ENCODE peak calls at places on chromosome X, in ten cellular contexts. P, M, Y, X, E, U, C, A, D and V are unnamed samples. For H3K36me3, the result is how much of the 10 kb centered on the place peaks cover.

GRCh38 chrX:38052096-38052495 is 45.7 kb downstream of the SYTL5 start:
- DNase-seq in E (no peak), A (no peak), D (peak), P (no peak), X (peak), U (no peak), Y (no peak), C (peak), M (peak), V (no peak)

GRCh38 chrX:30935985-30936384 is 46.9 kb upstream of the TAB3 start:
- DNase-seq in E (no peak), P (peak), C (peak), D (peak), Y (no peak), X (peak), M (peak), A (no peak), U (no peak), V (peak)

GRCh38 chrX:95996294-95996693 is 688.3 kb upstream of the DIAPH2 start:
- DNase-seq in M (no peak), D (no peak), C (no peak), Y (no peak), X (no peak), A (no peak), U (no peak), E (no peak), P (no peak), V (no peak)

GRCh38 chrX:49912866-49913265 is 9.5 kb upstream of the CLCN5 start:
- DNase-seq in U (no peak), A (no peak), P (no peak), M (no peak), X (no peak), E (no peak), D (no peak), Y (no peak), C (no peak), V (no peak)

GRCh38 chrX:102604327-102604726 is 5.0 kb downstream of the ARMCX5 start:
- DNase-seq in Y (no peak), M (no peak), E (no peak), P (no peak), A (no peak), C (no peak), D (no peak), X (no peak), U (no peak), V (no peak)

GRCh38 chrX:10109695-10110094 is 47.1 kb upstream of the CLCN4 start:
- DNase-seq in X (no peak), A (no peak), Y (no peak), U (no peak), E (no peak), D (no peak), C (no peak), M (no peak), P (no peak), V (peak)

GRCh38 chrX:96182366-96182765 is 502.3 kb upstream of the DIAPH2 start:
- DNase-seq in C (no peak), E (no peak), A (no peak), U (no peak), D (peak), P (peak), X (peak), M (no peak), Y (no peak), V (peak)

GRCh38 chrX:87525771-87526229 is 8.2 kb downstream of the KLHL4 start:
- DNase-seq in M (peak), Y (no peak), X (peak), C (no peak), E (no peak), D (peak), A (no peak), U (no peak), P (no peak), V (no peak)

GRCh38 chrX:77892887-77893286 is 2.3 kb downstream of the MAGT1 start:
- DNase-seq in X (no peak), P (no peak), E (no peak), U (no peak), D (no peak), C (no peak), M (no peak), Y (no peak), A (no peak), V (no peak)

GRCh38 chrX:22037225-22037624 is 5.1 kb downstream of the PHEX start:
- DNase-seq in A (no peak), D (no peak), E (no peak), P (no peak), U (no peak), X (no peak), C (no peak), Y (no peak), M (no peak), V (no peak)

GRCh38 chrX:16743604-16744325 is 24.4 kb downstream of the SYAP1 start:
- DNase-seq in P (no peak), M (peak), Y (no peak), C (no peak), D (peak), A (no peak), E (no peak), U (no peak), X (peak), V (no peak)

GRCh38 chrX:122244080-122244479 is 940.0 kb upstream of the GRIA3 start:
- DNase-seq in A (no peak), X (no peak), P (no peak), M (no peak), E (no peak), U (no peak), C (no peak), D (no peak), Y (no peak), V (no peak)

GRCh38 chrX:39645059-39645895 is 452.5 kb downstream of the BCOR start:
- DNase-seq in D (peak), U (no peak), E (no peak), X (peak), M (peak), A (no peak), Y (no peak), C (no peak), P (no peak), V (peak)

GRCh38 chrX:110614596-110614995 is 181.0 kb downstream of the CHRDL1 start:
- DNase-seq in M (peak), A (no peak), Y (no peak), C (no peak), X (no peak), U (no peak), P (no peak), E (no peak), D (no peak), V (no peak)

GRCh38 chrX:40097101-40097491 is 662 bp downstream of the BCOR start:
- DNase-seq in P (no peak), Y (peak), U (peak), X (no peak), M (no peak), A (no peak), C (no peak), D (no peak), E (no peak), V (no peak)

DNA sequence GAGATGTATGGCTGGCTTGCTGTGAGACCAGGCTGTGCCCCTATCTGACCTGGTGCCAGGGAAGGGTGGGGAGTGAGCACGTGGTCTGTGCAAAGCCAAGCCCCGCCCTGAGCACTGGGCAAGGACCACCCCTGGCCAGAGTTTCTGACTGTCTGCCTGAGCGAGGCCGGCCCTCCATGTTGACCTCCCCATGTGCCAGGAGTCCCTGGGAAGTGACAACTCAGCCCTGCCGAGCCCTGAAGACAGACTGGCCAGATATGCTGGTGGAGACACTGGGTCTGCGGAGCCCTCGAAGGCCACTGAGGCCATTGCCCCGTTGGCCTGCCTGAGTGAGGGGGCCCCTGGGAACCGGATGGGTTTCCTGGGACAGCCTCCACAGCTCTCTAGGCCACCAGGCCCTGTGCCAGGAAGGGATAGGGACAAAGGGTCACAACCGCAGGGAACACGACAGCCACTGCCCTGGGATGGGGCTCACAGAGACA is 7.1 kb upstream of the BGN start:
- DNase-seq in D (no peak), U (no peak), M (no peak), Y (no peak), A (no peak), X (no peak), C (no peak), E (no peak), P (no peak), V (no peak)
- H3K27ac ChIP-seq in D (peak), U (no peak), M (peak), Y (no peak), A (no peak), X (no peak), C (no peak), E (no peak), P (no peak), V (no peak)

DNA sequence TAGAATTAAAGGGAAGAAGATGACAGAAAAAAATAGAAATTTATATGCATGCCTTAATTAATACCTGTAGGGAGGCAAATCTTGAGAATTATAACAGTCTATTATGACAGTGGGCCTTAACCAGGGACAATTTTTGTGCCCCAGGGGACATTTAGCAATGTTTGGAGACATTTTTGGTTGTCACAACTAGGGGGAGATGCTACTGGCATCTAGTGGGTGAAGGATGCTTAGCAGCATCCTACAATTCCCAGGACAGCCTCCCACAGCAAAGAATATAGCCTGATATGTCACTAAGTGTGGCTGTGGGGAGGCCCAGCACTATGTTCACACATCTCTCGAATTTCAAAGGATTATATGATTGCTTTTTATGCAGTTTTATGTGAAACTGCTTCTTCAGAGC is 10.5 kb downstream of the GPR82 start:
- DNase-seq in U (no peak), D (peak), P (peak), M (no peak), E (no peak), X (peak), C (peak), A (peak), Y (no peak), V (no peak)
- TF ChIP-seq CTCF in U (no peak), D (peak), P (peak), M (peak), E (peak), X (peak), C (no peak), A (peak), Y (no peak), V (no peak)

GRCh38 chrX:45001038-45001437 is 128.1 kb downstream of the KDM6A start:
- DNase-seq in C (no peak), D (no peak), P (no peak), M (no peak), E (no peak), Y (no peak), A (no peak), U (no peak), X (peak), V (no peak)
- H3K36me3 ChIP-seq in C (under half), D (under half), P (under half), M (under half), E (under half), Y (under half), A (under half), U (under half), X (under half), V (under half)

DNA sequence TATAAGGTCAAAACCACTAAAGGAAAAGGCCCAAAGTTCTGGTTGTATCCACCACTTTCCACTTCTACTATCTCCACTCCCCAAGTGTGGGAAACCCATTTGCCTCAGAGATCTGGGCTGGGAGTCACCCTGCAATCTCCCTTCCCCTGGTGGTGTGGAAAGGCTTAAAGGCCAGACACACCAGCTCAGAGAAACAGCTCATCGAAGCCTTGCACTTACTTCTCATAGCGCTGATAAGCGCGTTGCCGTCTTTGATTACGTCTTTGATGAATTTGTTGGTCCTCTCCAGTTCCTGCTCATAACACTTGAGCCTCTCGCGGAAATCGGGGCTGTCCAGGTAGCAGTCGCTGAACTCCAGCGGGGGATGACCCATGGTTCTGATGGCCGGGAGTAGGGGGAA is 647 bp downstream of the OPHN1 start:
- DNase-seq in U (no peak), M (peak), A (no peak), E (no peak), X (peak), Y (no peak), D (peak), C (no peak), P (no peak), V (no peak)
- H3K27ac ChIP-seq in U (peak), M (peak), A (no peak), E (peak), X (peak), Y (peak), D (peak), C (peak), P (no peak), V (peak)

DNA sequence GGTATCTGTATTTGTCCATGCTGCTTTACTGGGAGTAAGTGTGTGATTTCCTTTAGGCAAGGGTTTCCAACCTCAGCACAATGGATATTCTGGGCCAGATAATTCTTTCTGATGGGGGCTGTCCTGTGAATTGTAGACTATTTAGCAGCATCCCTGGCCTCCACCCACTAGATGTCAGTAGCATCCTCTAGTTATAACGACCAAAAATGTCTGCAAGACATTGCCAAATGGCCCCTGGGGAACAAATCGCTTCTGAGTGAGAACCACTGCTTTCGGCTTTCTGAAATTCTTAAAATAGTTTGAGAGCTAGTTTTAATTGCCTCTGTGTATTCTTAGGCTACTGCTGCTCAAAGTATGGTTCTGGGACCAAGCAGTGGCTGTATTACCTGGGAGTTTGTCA is 81.2 kb upstream of the GPM6B start:
- DNase-seq in P (peak), E (no peak), U (no peak), C (no peak), X (peak), D (peak), Y (no peak), M (no peak), A (peak), V (no peak)
- TF ChIP-seq CTCF in P (peak), E (no peak), U (no peak), C (no peak), X (peak), D (peak), Y (no peak), M (peak), A (peak), V (no peak)

DNA sequence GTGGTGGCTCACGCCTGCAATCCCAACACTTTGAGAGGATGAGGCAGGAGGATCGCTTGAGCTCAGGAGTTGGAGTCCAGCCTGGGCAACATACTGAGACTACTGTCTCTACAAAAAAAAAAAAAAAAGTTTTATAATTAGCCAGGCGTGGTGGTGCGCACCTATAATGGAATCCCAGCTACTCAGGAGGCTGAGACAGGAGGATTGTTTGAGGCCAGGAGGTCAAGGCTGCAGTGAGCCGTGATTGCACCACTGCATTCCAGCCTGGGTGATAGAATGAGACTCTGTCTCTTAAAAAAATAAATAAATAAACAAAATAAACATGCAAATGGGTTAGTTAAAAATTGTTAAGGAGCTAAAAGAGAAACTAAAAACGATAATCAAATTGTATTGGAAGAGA is 7.7 kb downstream of the GLOD5 start:
- DNase-seq in U (no peak), Y (no peak), C (no peak), E (no peak), A (no peak), X (no peak), D (no peak), M (no peak), P (no peak), V (no peak)
- H3K36me3 ChIP-seq in U (under half), Y (under half), C (under half), E (under half), A (under half), X (under half), D (under half), M (under half), P (under half), V (under half)